ENCODE peak calls at places on chromosome 3, in six cellular contexts. D is occipital lobe; G is NCI-H226; P is activated T-cell treated with anti-CD3 and anti-CD28 coated beads, Interleukin-2, amount 50 U/mL, for 4 hours; M is heart left ventricle; C is GM13976. U is an unnamed sample.

GRCh38 chr3:52874869-52875588 is 22.3 kb downstream of the STIMATE start:
- DNase-seq in C (no peak), D (no peak), M (no peak), P (no peak), G (no peak), U (no peak)

GRCh38 chr3:73605861-73606260 is 18.9 kb downstream of the PDZRN3 start:
- DNase-seq in M (no peak), D (no peak), G (no peak), P (no peak), C (no peak), U (no peak)

GRCh38 chr3:152038491-152038890 is 165.0 kb downstream of the SUCNR1 start:
- DNase-seq in M (no peak), P (no peak), C (no peak), G (no peak), D (no peak), U (no peak)

GRCh38 chr3:116057403-116058006 is 387.8 kb downstream of the LSAMP start:
- DNase-seq in G (no peak), C (no peak), P (no peak), M (no peak), D (no peak), U (peak; percentile 17)

GRCh38 chr3:114389156-114389555 is 95.3 kb downstream of the TIGIT start:
- DNase-seq in M (no peak), P (no peak), G (no peak), C (no peak), D (no peak), U (no peak)

GRCh38 chr3:130857336-130858026 is 36.4 kb upstream of the ATP2C1 start:
- DNase-seq in D (no peak), P (no peak), G (no peak), M (no peak), C (no peak), U (peak; percentile 64)

GRCh38 chr3:167808910-167809309 is 73.4 kb downstream of the SERPINI1 start:
- DNase-seq in M (no peak), D (no peak), P (no peak), G (no peak), C (no peak), U (no peak)

GRCh38 chr3:59713971-59714370 is 664.1 kb upstream of the CFAP20DC start:
- DNase-seq in P (no peak), M (no peak), D (no peak), G (no peak), C (no peak), U (no peak)

GRCh38 chr3:127694467-127695215 is 21.9 kb downstream of the ABTB1 start:
- DNase-seq in P (peak; percentile 33), D (no peak), M (peak; percentile 67), G (peak; percentile 28), C (no peak), U (peak; percentile 59)

GRCh38 chr3:71987828-71988227 is 202.9 kb upstream of the PROK2 start:
- DNase-seq in M (no peak), P (no peak), C (no peak), G (no peak), D (no peak), U (no peak)

GRCh38 chr3:178637802-178638201 is 101.6 kb downstream of the KCNMB2 start:
- DNase-seq in M (no peak), P (no peak), G (no peak), D (no peak), C (no peak), U (no peak)

GRCh38 chr3:124858275-124858674 is 28.9 kb downstream of the ITGB5 start:
- DNase-seq in D (no peak), C (no peak), G (peak; percentile 30), P (no peak), M (no peak), U (no peak)

GRCh38 chr3:13495921-13496723 is 16.0 kb downstream of the HDAC11 start:
- DNase-seq in P (peak; percentile 57), G (peak; percentile 77), C (peak; percentile 80), M (peak; percentile 76), D (peak; percentile 59), U (peak; percentile 75)

GRCh38 chr3:5029715-5030114 is 50.5 kb downstream of the BHLHE40 start:
- DNase-seq in P (no peak), C (no peak), D (no peak), M (no peak), G (no peak), U (no peak)

GRCh38 chr3:159600291-159600690 is 388.3 kb upstream of the IL12A start:
- DNase-seq in P (no peak), D (no peak), C (no peak), G (no peak), M (no peak), U (no peak)

GRCh38 chr3:107675233-107675900 is 152.6 kb downstream of the BBX start:
- DNase-seq in P (no peak), D (no peak), G (no peak), M (no peak), C (no peak), U (peak; percentile 15)

GRCh38 chr3:47974974-47975470 is 41.2 kb downstream of the MAP4 start:
- DNase-seq in C (no peak), M (no peak), D (no peak), G (no peak), P (no peak), U (no peak)

GRCh38 chr3:123422457-123422856 is 26.4 kb downstream of the ADCY5 start:
- DNase-seq in P (no peak), M (no peak), D (no peak), C (no peak), G (no peak), U (no peak)

GRCh38 chr3:195693428-195694216 is 27.2 kb upstream of the MUC20 start:
- DNase-seq in G (no peak), P (no peak), M (no peak), C (no peak), D (no peak), U (no peak)

GRCh38 chr3:28544236-28544635 is 195.6 kb upstream of the AZI2 start:
- DNase-seq in G (no peak), P (no peak), M (no peak), C (no peak), D (no peak), U (no peak)

GRCh38 chr3:88034876-88035275 is 23.9 kb downstream of the CGGBP1 start:
- DNase-seq in D (no peak), G (no peak), P (no peak), M (no peak), C (no peak), U (no peak)

GRCh38 chr3:171044384-171044783 is 17.9 kb upstream of the SLC2A2 start:
- DNase-seq in M (no peak), C (no peak), D (no peak), G (no peak), P (no peak), U (no peak)

GRCh38 chr3:25902586-25902985 is 112.7 kb downstream of the OXSM start:
- DNase-seq in D (no peak), M (no peak), P (no peak), G (no peak), C (no peak), U (no peak)

GRCh38 chr3:72242326-72242725 is 457.4 kb upstream of the PROK2 start:
- DNase-seq in D (no peak), P (no peak), C (no peak), M (no peak), G (no peak), U (no peak)

GRCh38 chr3:99023590-99024192 is 122.2 kb upstream of the DCBLD2 start:
- DNase-seq in P (no peak), C (no peak), G (no peak), M (no peak), D (no peak), U (peak; percentile 48)

GRCh38 chr3:195086341-195086740 is 184.6 kb downstream of the XXYLT1 start:
- DNase-seq in G (no peak), M (no peak), C (no peak), P (no peak), D (no peak), U (no peak)

GRCh38 chr3:99952306-99952705 is 134.6 kb downstream of the CMSS1 start:
- DNase-seq in D (no peak), C (no peak), G (peak; percentile 69), P (no peak), M (no peak), U (no peak)

GRCh38 chr3:126146525-126147146 is 33.8 kb downstream of the ALDH1L1 start:
- DNase-seq in M (peak; percentile 4), P (no peak), G (no peak), D (no peak), C (peak; percentile 10), U (no peak)

GRCh38 chr3:128491071-128491899 is 1.7 kb downstream of the GATA2 start:
- DNase-seq in M (no peak), G (no peak), D (no peak), P (no peak), C (no peak), U (no peak)

GRCh38 chr3:95407709-95408463 is 1345.0 kb downstream of the NSUN3 start:
- DNase-seq in C (no peak), D (no peak), P (no peak), M (no peak), G (no peak), U (no peak)

GRCh38 chr3:49872801-49873281 is 3.1 kb upstream of the CAMKV start:
- DNase-seq in C (no peak), P (no peak), G (no peak), M (no peak), D (no peak), U (peak; percentile 17)

GRCh38 chr3:16377196-16377595 is 112.2 kb downstream of the OXNAD1 start:
- DNase-seq in M (no peak), G (no peak), P (no peak), D (no peak), C (no peak), U (peak; percentile 74)

GRCh38 chr3:105199217-105199616 is 167.5 kb upstream of the ALCAM start:
- DNase-seq in G (no peak), C (no peak), M (no peak), P (no peak), D (no peak), U (no peak)